ENCODE peak calls at places on chromosomes 4 and X, in ten cellular contexts. X is iris pigment epithelial cell; B is NCI-H2081; I is IMR-90; E is HEK293T; C is activated CD4-positive, alpha-beta T cell treated with anti-CD3 and anti-CD28 coated beads for 36 hours; V is germinal center; R is ovary; L is stimulated activated effector memory CD8-positive, alpha-beta T cell treated with anti-CD3 and anti-CD28 coated beads, Interleukin-12 subunit alpha, Interleukin-12 subunit beta, amount 100 ng/mL, for 72 hours; T is T-helper 9 cell. G is an unnamed sample.

GRCh38 chr4:123746981-123747380 is 350.4 kb downstream of the SPRY1 start:
- DNase-seq in L (no peak), X (peak), B (no peak), V (no peak), R (no peak), E (no peak), C (no peak), I (no peak), T (no peak), G (no peak)

GRCh38 chr4:24476209-24476781 is 108.1 kb downstream of the DHX15 start:
- DNase-seq in B (no peak), R (no peak), T (no peak), V (peak), C (no peak), X (peak), L (no peak), I (peak), E (no peak), G (no peak)

GRCh38 chr4:125758438-125758837 is 443.7 kb downstream of the FAT4 start:
- DNase-seq in R (no peak), I (no peak), L (no peak), X (no peak), B (no peak), E (no peak), V (no peak), T (no peak), C (no peak), G (no peak)

GRCh38 chr4:168883513-168883912 is 126.5 kb downstream of the CBR4 start:
- DNase-seq in V (no peak), I (peak), E (no peak), X (no peak), L (no peak), C (no peak), R (no peak), B (no peak), T (no peak), G (no peak)

GRCh38 chrX:38699603-38700110 is 101.6 kb upstream of the MID1IP1 start:
- DNase-seq in B (no peak), R (no peak), L (no peak), T (no peak), C (no peak), V (no peak), E (no peak), X (no peak), I (no peak), G (no peak)

GRCh38 chrX:69285401-69285871 is 120.2 kb upstream of the PJA1 start:
- DNase-seq in X (no peak), R (peak), C (no peak), L (no peak), E (no peak), I (no peak), B (no peak), T (no peak), V (no peak), G (no peak)

GRCh38 chr4:125314676-125315570 is at the start of gene FAT4:
- DNase-seq in E (peak), V (peak), B (peak), T (no peak), R (peak), L (peak), C (peak), X (peak), I (peak), G (peak)

GRCh38 chr4:122666527-122667245 is 45.8 kb upstream of the IL21 start:
- DNase-seq in T (no peak), V (no peak), X (peak), R (no peak), L (no peak), I (peak), B (no peak), E (no peak), C (peak), G (no peak)

GRCh38 chrX:23752740-23753435 is 9.8 kb upstream of the ACOT9 start:
- DNase-seq in V (no peak), R (no peak), X (peak), B (no peak), I (peak), C (no peak), T (no peak), L (no peak), E (no peak), G (no peak)

GRCh38 chr4:43373201-43373600 is 480.7 kb downstream of the GRXCR1 start:
- DNase-seq in C (no peak), R (no peak), B (no peak), X (no peak), L (no peak), E (no peak), T (no peak), V (no peak), I (no peak), G (no peak)

GRCh38 chr4:75180790-75181776 is 248.2 kb downstream of the PARM1 start:
- DNase-seq in B (no peak), X (no peak), T (no peak), C (no peak), R (no peak), E (no peak), V (peak), I (no peak), L (no peak), G (no peak)

G was measured in NCI-H1417.